ENCODE peak calls at places on chromosome 15, in eight cellular contexts. D is heart right ventricle, O is fibroblast of pulmonary artery, K is aorta, W is astrocyte of the spinal cord, P is GM12865, Y is mammary epithelial cell, X is AG10803. S is an unnamed sample.

GRCh38 chr15:91866971-91867372 is 13.5 kb downstream of the SLCO3A1 start:
- DNase-seq in D (peak; percentile 67), O (peak; percentile 30), K (peak; percentile 71), W (peak; percentile 36), P (no peak), Y (peak; percentile 88), X (peak; percentile 18), S (peak; percentile 12)

GRCh38 chr15:48891229-48891765 is 13.4 kb downstream of the EID1 start:
- DNase-seq in D (no peak), O (no peak), K (no peak), W (peak; percentile 17), P (no peak), Y (no peak), X (no peak), S (peak; percentile 27)

GRCh38 chr15:33104276-33104675 is 90.2 kb downstream of the FMN1 start:
- DNase-seq in D (no peak), O (peak; percentile 56), K (no peak), W (peak; percentile 82), P (no peak), Y (peak; percentile 81), X (peak; percentile 72), S (peak; percentile 71)

GRCh38 chr15:82262422-82263026 is at the start of the genes EFL1 and SAXO2:
- DNase-seq in D (peak; percentile 94), O (peak; percentile 86), K (peak; percentile 97), W (peak; percentile 80), P (peak; percentile 94), Y (peak; percentile 88), X (peak; percentile 82), S (peak; percentile 94)

GRCh38 chr15:66405605-66406004 is 18.9 kb downstream of the MAP2K1 start:
- DNase-seq in D (no peak), O (peak; percentile 56), K (no peak), W (peak; percentile 47), P (no peak), Y (no peak), X (peak; percentile 42), S (peak; percentile 7)

GRCh38 chr15:70385711-70386110 is 288.0 kb upstream of the TLE3 start:
- DNase-seq in D (no peak), O (no peak), K (no peak), W (no peak), P (no peak), Y (no peak), X (no peak), S (no peak)

GRCh38 chr15:93055211-93055763 is 33.7 kb downstream of the RGMA start:
- DNase-seq in D (no peak), O (no peak), K (no peak), W (no peak), P (no peak), Y (no peak), X (no peak), S (no peak)

GRCh38 chr15:63221346-63221745 is 31.9 kb downstream of the RAB8B start:
- DNase-seq in D (no peak), O (peak; percentile 54), K (peak; percentile 50), W (no peak), P (no peak), Y (no peak), X (no peak), S (no peak)

GRCh38 chr15:75727031-75727531 is 14.4 kb upstream of the CSPG4 start:
- DNase-seq in D (no peak), O (no peak), K (peak; percentile 36), W (no peak), P (no peak), Y (no peak), X (no peak), S (no peak)

GRCh38 chr15:65818927-65819562 is 27.0 kb upstream of the DENND4A start:
- DNase-seq in D (no peak), O (peak; percentile 86), K (no peak), W (no peak), P (peak; percentile 89), Y (no peak), X (no peak), S (no peak)

GRCh38 chr15:64926661-64927060 is 15.0 kb downstream of the ANKDD1A start:
- DNase-seq in D (no peak), O (no peak), K (no peak), W (no peak), P (no peak), Y (no peak), X (no peak), S (no peak)

GRCh38 chr15:67085818-67086649 is 20.6 kb downstream of the SMAD3 start:
- DNase-seq in D (no peak), O (peak; percentile 82), K (no peak), W (peak; percentile 93), P (peak; percentile 98), Y (peak; percentile 88), X (peak; percentile 97), S (peak; percentile 91)

GRCh38 chr15:58441376-58442070 is 9.7 kb downstream of the LIPC start:
- DNase-seq in D (no peak), O (peak; percentile 64), K (no peak), W (peak; percentile 74), P (no peak), Y (peak; percentile 72), X (peak; percentile 91), S (peak; percentile 81)

GRCh38 chr15:66938114-66938830 is 127.1 kb upstream of the SMAD3 start:
- DNase-seq in D (no peak), O (no peak), K (no peak), W (no peak), P (no peak), Y (no peak), X (no peak), S (no peak)

GRCh38 chr15:96947830-96948229 is 617.3 kb downstream of the NR2F2 start:
- DNase-seq in D (no peak), O (peak; percentile 3), K (no peak), W (peak; percentile 3), P (no peak), Y (no peak), X (no peak), S (no peak)

GRCh38 chr15:64333986-64334385 is 22.0 kb downstream of the CSNK1G1 start:
- DNase-seq in D (no peak), O (no peak), K (no peak), W (no peak), P (no peak), Y (peak; percentile 48), X (peak; percentile 17), S (peak; percentile 45)

GRCh38 chr15:64749167-64749566 is 26.2 kb downstream of the RBPMS2 start:
- DNase-seq in D (no peak), O (peak; percentile 25), K (no peak), W (peak; percentile 36), P (no peak), Y (peak; percentile 48), X (peak; percentile 78), S (peak; percentile 52)

GRCh38 chr15:74442604-74443003 is 8.8 kb upstream of the SEMA7A start:
- DNase-seq in D (no peak), O (no peak), K (peak; percentile 22), W (no peak), P (no peak), Y (no peak), X (no peak), S (no peak)

GRCh38 chr15:69736161-69736560 is 283.5 kb downstream of the RPLP1 start:
- DNase-seq in D (no peak), O (no peak), K (no peak), W (no peak), P (no peak), Y (no peak), X (no peak), S (no peak)

GRCh38 chr15:25797511-25798206 is 65.5 kb downstream of the ATP10A start:
- DNase-seq in D (no peak), O (no peak), K (no peak), W (no peak), P (no peak), Y (no peak), X (peak; percentile 50), S (peak; percentile 46)

GRCh38 chr15:70023769-70024491 is 73.8 kb downstream of the TLE3 start:
- DNase-seq in D (peak; percentile 35), O (peak; percentile 90), K (peak; percentile 72), W (peak; percentile 49), P (peak; percentile 41), Y (peak; percentile 65), X (peak; percentile 87), S (peak; percentile 49)

GRCh38 chr15:29054171-29055045 is 168.6 kb downstream of the APBA2 start:
- DNase-seq in D (no peak), O (no peak), K (no peak), W (no peak), P (no peak), Y (no peak), X (no peak), S (no peak)

GRCh38 chr15:29938701-29939340 is 116.6 kb upstream of the TJP1 start:
- DNase-seq in D (no peak), O (no peak), K (no peak), W (no peak), P (no peak), Y (no peak), X (no peak), S (no peak)

DNA sequence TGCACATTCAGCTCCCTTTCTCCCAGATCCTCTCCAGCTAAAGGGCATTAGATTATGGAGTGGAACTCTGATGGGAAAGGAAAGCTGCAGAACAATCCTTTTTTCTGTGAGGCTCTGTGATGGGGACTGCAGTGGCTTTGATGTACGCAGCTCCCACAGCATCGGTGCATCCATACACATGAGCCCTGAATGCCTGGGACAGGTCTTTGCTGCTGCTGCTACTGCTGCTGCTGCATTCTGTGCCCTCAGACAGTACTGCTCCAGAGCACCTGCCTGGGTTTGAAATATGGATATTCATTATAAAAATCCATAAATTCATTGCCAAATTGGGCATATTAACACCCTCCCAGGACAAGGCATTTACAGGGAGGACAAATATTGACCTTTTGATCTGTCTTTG is 164.4 kb downstream of the WDR76 start:
- DNase-seq in D (no peak), O (no peak), K (no peak), W (no peak), P (no peak), Y (no peak), X (no peak), S (no peak)
- H3K4me3 ChIP-seq in D (no peak overlapping the region), O (no peak overlapping the region), K (no peak overlapping the region), W (no peak overlapping the region), P (no peak overlapping the region), Y (no peak overlapping the region), X (no peak overlapping the region), S (no peak overlapping the region)

GRCh38 chr15:40469776-40470390 is 901 bp upstream of the CHST14 start:
- DNase-seq in D (no peak), O (no peak), K (no peak), W (peak; percentile 16), P (no peak), Y (no peak), X (no peak), S (peak; percentile 19)
- H3K4me3 ChIP-seq in D (peak overlapping the region; percentile 100), O (no peak overlapping the region), K (no peak overlapping the region), W (no peak overlapping the region), P (no peak overlapping the region), Y (no peak overlapping the region), X (peak overlapping the region; percentile 60), S (peak overlapping the region; percentile 83)

GRCh38 chr15:56653082-56653481 is 80.2 kb downstream of the ZNF280D start:
- DNase-seq in D (no peak), O (no peak), K (no peak), W (no peak), P (no peak), Y (no peak), X (no peak), S (no peak)
- H3K4me3 ChIP-seq in D (no peak overlapping the region), O (no peak overlapping the region), K (no peak overlapping the region), W (no peak overlapping the region), P (no peak overlapping the region), Y (no peak overlapping the region), X (no peak overlapping the region), S (no peak overlapping the region)

DNA sequence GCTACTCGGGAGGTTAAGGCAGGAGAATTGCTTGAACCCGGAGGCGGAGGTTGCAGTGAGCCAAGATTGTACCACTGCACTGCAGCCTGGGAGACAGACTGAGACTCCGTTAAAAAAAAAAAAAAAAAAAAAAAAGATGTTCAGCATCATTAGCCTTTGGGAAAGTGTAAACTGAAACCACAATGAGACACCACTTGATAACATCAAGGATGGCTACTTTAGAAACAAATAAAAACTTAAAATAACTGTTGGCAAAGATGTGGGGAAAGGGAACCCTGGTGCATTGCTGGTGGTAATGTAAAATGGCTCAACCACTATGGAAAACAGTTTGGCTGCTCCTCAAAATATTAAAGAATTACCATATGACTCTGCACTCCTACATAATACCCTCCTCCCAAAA is 1.9 kb downstream of the LEO1 start:
- DNase-seq in D (no peak), O (no peak), K (no peak), W (no peak), P (no peak), Y (no peak), X (peak; percentile 13), S (peak; percentile 5)
- H3K4me3 ChIP-seq in D (no peak overlapping the region), O (no peak overlapping the region), K (no peak overlapping the region), W (no peak overlapping the region), P (peak overlapping the region; percentile 1), Y (no peak overlapping the region), X (peak overlapping the region; percentile 23), S (peak overlapping the region; percentile 96)